ENCODE peak calls at places on chromosomes 12 and 14, in seven cellular contexts. One of them, this sample, is unnamed.

GRCh38 chr12:89936631-89937030 is 228.0 kb upstream of the ATP2B1 start:
- DNase-seq in H1: no peak
- DNase-seq in cardiac muscle cell: no peak
- DNase-seq in brain microvascular endothelial cell: no peak
- DNase-seq in esophagus squamous epithelium: no peak
- DNase-seq in mucosa of descending colon: no peak
- DNase-seq in lung: no peak
- DNase-seq in this sample: peak; percentile 34

GRCh38 chr14:64645220-64645891 is 58.9 kb upstream of the PLEKHG3 start:
- DNase-seq in H1: peak; percentile 81
- DNase-seq in cardiac muscle cell: peak; percentile 95
- DNase-seq in brain microvascular endothelial cell: peak; percentile 94
- DNase-seq in esophagus squamous epithelium: no peak
- DNase-seq in mucosa of descending colon: no peak
- DNase-seq in lung: no peak
- DNase-seq in this sample: no peak

GRCh38 chr12:124680863-124681778 is 113.7 kb upstream of the NCOR2 start:
- DNase-seq in H1: peak; percentile 49
- DNase-seq in cardiac muscle cell: peak; percentile 70
- DNase-seq in brain microvascular endothelial cell: peak; percentile 95
- DNase-seq in esophagus squamous epithelium: no peak
- DNase-seq in mucosa of descending colon: no peak
- DNase-seq in lung: no peak
- DNase-seq in this sample: peak; percentile 73

GRCh38 chr14:90551070-90551704 is 154.4 kb downstream of the CALM1 start:
- DNase-seq in H1: no peak
- DNase-seq in cardiac muscle cell: peak; percentile 12
- DNase-seq in brain microvascular endothelial cell: peak; percentile 39
- DNase-seq in esophagus squamous epithelium: no peak
- DNase-seq in mucosa of descending colon: no peak
- DNase-seq in lung: no peak
- DNase-seq in this sample: no peak

GRCh38 chr14:87632796-87633195 is 360.2 kb downstream of the GALC start:
- DNase-seq in H1: no peak
- DNase-seq in cardiac muscle cell: no peak
- DNase-seq in brain microvascular endothelial cell: no peak
- DNase-seq in esophagus squamous epithelium: no peak
- DNase-seq in mucosa of descending colon: no peak
- DNase-seq in lung: no peak
- DNase-seq in this sample: no peak

GRCh38 chr14:103503296-103503695 is 19.3 kb downstream of the CKB start:
- DNase-seq in H1: no peak
- DNase-seq in cardiac muscle cell: no peak
- DNase-seq in brain microvascular endothelial cell: no peak
- DNase-seq in esophagus squamous epithelium: no peak
- DNase-seq in mucosa of descending colon: no peak
- DNase-seq in lung: no peak
- DNase-seq in this sample: no peak

GRCh38 chr12:124754949-124755800 is 108.5 kb downstream of the SCARB1 start:
- DNase-seq in H1: peak; percentile 27
- DNase-seq in cardiac muscle cell: peak; percentile 98
- DNase-seq in brain microvascular endothelial cell: peak; percentile 57
- DNase-seq in esophagus squamous epithelium: no peak
- DNase-seq in mucosa of descending colon: peak; percentile 59
- DNase-seq in lung: peak; percentile 91
- DNase-seq in this sample: no peak

GRCh38 chr12:67394600-67394999 is 125.4 kb downstream of the CAND1 start:
- DNase-seq in H1: no peak
- DNase-seq in cardiac muscle cell: peak; percentile 68
- DNase-seq in brain microvascular endothelial cell: peak; percentile 80
- DNase-seq in esophagus squamous epithelium: no peak
- DNase-seq in mucosa of descending colon: no peak
- DNase-seq in lung: no peak
- DNase-seq in this sample: no peak

GRCh38 chr14:88879016-88879415 is 54.6 kb downstream of the TTC8 start:
- DNase-seq in H1: no peak
- DNase-seq in cardiac muscle cell: peak; percentile 90
- DNase-seq in brain microvascular endothelial cell: peak; percentile 93
- DNase-seq in esophagus squamous epithelium: no peak
- DNase-seq in mucosa of descending colon: no peak
- DNase-seq in lung: no peak
- DNase-seq in this sample: no peak

GRCh38 chr12:72368298-72368697 is 96.1 kb downstream of the TRHDE start:
- DNase-seq in H1: no peak
- DNase-seq in cardiac muscle cell: no peak
- DNase-seq in brain microvascular endothelial cell: no peak
- DNase-seq in esophagus squamous epithelium: no peak
- DNase-seq in mucosa of descending colon: no peak
- DNase-seq in lung: no peak
- DNase-seq in this sample: no peak

GRCh38 chr14:77037338-77037782 is 8.9 kb upstream of the IRF2BPL start:
- DNase-seq in H1: no peak
- DNase-seq in cardiac muscle cell: no peak
- DNase-seq in brain microvascular endothelial cell: no peak
- DNase-seq in esophagus squamous epithelium: no peak
- DNase-seq in mucosa of descending colon: no peak
- DNase-seq in lung: no peak
- DNase-seq in this sample: no peak

GRCh38 chr14:59332727-59333126 is 132.5 kb downstream of the GPR135 start:
- DNase-seq in H1: no peak
- DNase-seq in cardiac muscle cell: peak; percentile 76
- DNase-seq in brain microvascular endothelial cell: peak; percentile 92
- DNase-seq in esophagus squamous epithelium: no peak
- DNase-seq in mucosa of descending colon: no peak
- DNase-seq in lung: no peak
- DNase-seq in this sample: no peak

GRCh38 chr14:103735815-103736545 is 20.4 kb downstream of the ZFYVE21 start:
- DNase-seq in H1: no peak
- DNase-seq in cardiac muscle cell: no peak
- DNase-seq in brain microvascular endothelial cell: no peak
- DNase-seq in esophagus squamous epithelium: no peak
- DNase-seq in mucosa of descending colon: no peak
- DNase-seq in lung: no peak
- DNase-seq in this sample: no peak

GRCh38 chr12:105978686-105979085 is 160.1 kb downstream of the NUAK1 start:
- DNase-seq in H1: no peak
- DNase-seq in cardiac muscle cell: peak; percentile 44
- DNase-seq in brain microvascular endothelial cell: no peak
- DNase-seq in esophagus squamous epithelium: no peak
- DNase-seq in mucosa of descending colon: no peak
- DNase-seq in lung: no peak
- DNase-seq in this sample: no peak

GRCh38 chr12:98895086-98895651 is 250.1 kb downstream of the APAF1 start:
- DNase-seq in H1: peak; percentile 15
- DNase-seq in cardiac muscle cell: no peak
- DNase-seq in brain microvascular endothelial cell: no peak
- DNase-seq in esophagus squamous epithelium: no peak
- DNase-seq in mucosa of descending colon: no peak
- DNase-seq in lung: no peak
- DNase-seq in this sample: peak; percentile 6

GRCh38 chr12:3164454-3165310 is 87.5 kb downstream of the TSPAN9 start:
- DNase-seq in H1: no peak
- DNase-seq in cardiac muscle cell: no peak
- DNase-seq in brain microvascular endothelial cell: no peak
- DNase-seq in esophagus squamous epithelium: no peak
- DNase-seq in mucosa of descending colon: no peak
- DNase-seq in lung: no peak
- DNase-seq in this sample: no peak

GRCh38 chr14:101064121-101064661 is 160.7 kb upstream of the RTL1 start:
- DNase-seq in H1: no peak
- DNase-seq in cardiac muscle cell: no peak
- DNase-seq in brain microvascular endothelial cell: no peak
- DNase-seq in esophagus squamous epithelium: no peak
- DNase-seq in mucosa of descending colon: no peak
- DNase-seq in lung: no peak
- DNase-seq in this sample: peak; percentile 5

GRCh38 chr12:69254046-69254445 is 14.7 kb downstream of the CPSF6 start:
- DNase-seq in H1: no peak
- DNase-seq in cardiac muscle cell: peak; percentile 67
- DNase-seq in brain microvascular endothelial cell: no peak
- DNase-seq in esophagus squamous epithelium: no peak
- DNase-seq in mucosa of descending colon: peak; percentile 14
- DNase-seq in lung: no peak
- DNase-seq in this sample: no peak

GRCh38 chr12:89391726-89392336 is 39.5 kb upstream of the DUSP6 start:
- DNase-seq in H1: no peak
- DNase-seq in cardiac muscle cell: no peak
- DNase-seq in brain microvascular endothelial cell: no peak
- DNase-seq in esophagus squamous epithelium: no peak
- DNase-seq in mucosa of descending colon: no peak
- DNase-seq in lung: no peak
- DNase-seq in this sample: no peak

GRCh38 chr12:116346751-116347150 is 69.3 kb upstream of the MED13L start:
- DNase-seq in H1: no peak
- DNase-seq in cardiac muscle cell: peak; percentile 92
- DNase-seq in brain microvascular endothelial cell: peak; percentile 76
- DNase-seq in esophagus squamous epithelium: no peak
- DNase-seq in mucosa of descending colon: no peak
- DNase-seq in lung: no peak
- DNase-seq in this sample: peak; percentile 24

GRCh38 chr12:100154472-100155247 is 12.0 kb upstream of the BLTP3B start:
- DNase-seq in H1: peak; percentile 79
- DNase-seq in cardiac muscle cell: peak; percentile 73
- DNase-seq in brain microvascular endothelial cell: peak; percentile 65
- DNase-seq in esophagus squamous epithelium: no peak
- DNase-seq in mucosa of descending colon: peak; percentile 92
- DNase-seq in lung: peak; percentile 80
- DNase-seq in this sample: peak; percentile 86

GRCh38 chr12:9378430-9378835 is 170.2 kb upstream of the PZP start:
- DNase-seq in H1: no peak
- DNase-seq in cardiac muscle cell: peak; percentile 7
- DNase-seq in brain microvascular endothelial cell: no peak
- DNase-seq in esophagus squamous epithelium: no peak
- DNase-seq in mucosa of descending colon: peak; percentile 31
- DNase-seq in lung: no peak
- DNase-seq in this sample: peak; percentile 24

GRCh38 chr14:64720190-64720589 is 16.0 kb downstream of the PLEKHG3 start:
- DNase-seq in H1: no peak
- DNase-seq in cardiac muscle cell: no peak
- DNase-seq in brain microvascular endothelial cell: peak; percentile 90
- DNase-seq in esophagus squamous epithelium: no peak
- DNase-seq in mucosa of descending colon: peak; percentile 81
- DNase-seq in lung: no peak
- DNase-seq in this sample: no peak

GRCh38 chr12:89648211-89648930 is 60.3 kb downstream of the ATP2B1 start:
- DNase-seq in H1: peak; percentile 21
- DNase-seq in cardiac muscle cell: peak; percentile 81
- DNase-seq in brain microvascular endothelial cell: peak; percentile 63
- DNase-seq in esophagus squamous epithelium: no peak
- DNase-seq in mucosa of descending colon: no peak
- DNase-seq in lung: no peak
- DNase-seq in this sample: peak; percentile 76

GRCh38 chr12:40762072-40762471 is 69.8 kb downstream of the CNTN1 start:
- DNase-seq in H1: no peak
- DNase-seq in cardiac muscle cell: no peak
- DNase-seq in brain microvascular endothelial cell: no peak
- DNase-seq in esophagus squamous epithelium: no peak
- DNase-seq in mucosa of descending colon: no peak
- DNase-seq in lung: no peak
- DNase-seq in this sample: no peak

GRCh38 chr12:12726543-12727093 is 9.4 kb downstream of the CDKN1B start:
- DNase-seq in H1: no peak
- DNase-seq in cardiac muscle cell: peak; percentile 56
- DNase-seq in brain microvascular endothelial cell: peak; percentile 90
- DNase-seq in esophagus squamous epithelium: no peak
- DNase-seq in mucosa of descending colon: no peak
- DNase-seq in lung: no peak
- DNase-seq in this sample: no peak

GRCh38 chr14:59464651-59465569 is at the start of gene GPR135:
- DNase-seq in H1: no peak
- DNase-seq in cardiac muscle cell: peak; percentile 65
- DNase-seq in brain microvascular endothelial cell: no peak
- DNase-seq in esophagus squamous epithelium: no peak
- DNase-seq in mucosa of descending colon: peak; percentile 58
- DNase-seq in lung: peak; percentile 57
- DNase-seq in this sample: peak; percentile 78

GRCh38 chr14:99231181-99231849 is 40.7 kb downstream of the BCL11B start:
- DNase-seq in H1: no peak
- DNase-seq in cardiac muscle cell: no peak
- DNase-seq in brain microvascular endothelial cell: no peak
- DNase-seq in esophagus squamous epithelium: no peak
- DNase-seq in mucosa of descending colon: no peak
- DNase-seq in lung: no peak
- DNase-seq in this sample: no peak

GRCh38 chr12:49618576-49618975 is 4.8 kb upstream of the PRPF40B start:
- DNase-seq in H1: no peak
- DNase-seq in cardiac muscle cell: no peak
- DNase-seq in brain microvascular endothelial cell: no peak
- DNase-seq in esophagus squamous epithelium: no peak
- DNase-seq in mucosa of descending colon: no peak
- DNase-seq in lung: no peak
- DNase-seq in this sample: no peak

GRCh38 chr12:104637616-104638015 is 180.9 kb downstream of the CHST11 start:
- DNase-seq in H1: no peak
- DNase-seq in cardiac muscle cell: no peak
- DNase-seq in brain microvascular endothelial cell: no peak
- DNase-seq in esophagus squamous epithelium: no peak
- DNase-seq in mucosa of descending colon: no peak
- DNase-seq in lung: peak; percentile 31
- DNase-seq in this sample: no peak
- H3K36me3 ChIP-seq in H1: no peaks in the 10 kb centered on the region
- H3K36me3 ChIP-seq in cardiac muscle cell: no peaks in the 10 kb centered on the region
- H3K36me3 ChIP-seq in brain microvascular endothelial cell: no peaks in the 10 kb centered on the region
- H3K36me3 ChIP-seq in esophagus squamous epithelium: no peaks in the 10 kb centered on the region
- H3K36me3 ChIP-seq in mucosa of descending colon: no peaks in the 10 kb centered on the region
- H3K36me3 ChIP-seq in lung: no peaks in the 10 kb centered on the region
- H3K36me3 ChIP-seq in this sample: no peaks in the 10 kb centered on the region

GRCh38 chr14:23359167-23359626 is 5.8 kb downstream of the EFS start:
- DNase-seq in H1: no peak
- DNase-seq in cardiac muscle cell: no peak
- DNase-seq in brain microvascular endothelial cell: no peak
- DNase-seq in esophagus squamous epithelium: no peak
- DNase-seq in mucosa of descending colon: no peak
- DNase-seq in lung: no peak
- DNase-seq in this sample: no peak
- H3K4me3 ChIP-seq in H1: no peak overlapping the region
- H3K4me3 ChIP-seq in cardiac muscle cell: no peak overlapping the region
- H3K4me3 ChIP-seq in brain microvascular endothelial cell: no peak overlapping the region
- H3K4me3 ChIP-seq in esophagus squamous epithelium: no peak overlapping the region
- H3K4me3 ChIP-seq in mucosa of descending colon: no peak overlapping the region
- H3K4me3 ChIP-seq in lung: no peak overlapping the region
- H3K4me3 ChIP-seq in this sample: no peak overlapping the region

GRCh38 chr12:22981711-22982110 is 356.7 kb downstream of the ETNK1 start:
- DNase-seq in H1: no peak
- DNase-seq in cardiac muscle cell: peak; percentile 44
- DNase-seq in brain microvascular endothelial cell: no peak
- DNase-seq in esophagus squamous epithelium: no peak
- DNase-seq in mucosa of descending colon: peak; percentile 3
- DNase-seq in lung: no peak
- DNase-seq in this sample: no peak
- TF ChIP-seq CTCF in H1: peak; percentile 25
- TF ChIP-seq CTCF in cardiac muscle cell: peak; percentile 26
- TF ChIP-seq CTCF in brain microvascular endothelial cell: peak; percentile 59
- TF ChIP-seq CTCF in esophagus squamous epithelium: no peak
- TF ChIP-seq CTCF in mucosa of descending colon: no peak
- TF ChIP-seq CTCF in lung: no peak
- TF ChIP-seq CTCF in this sample: no peak

DNA sequence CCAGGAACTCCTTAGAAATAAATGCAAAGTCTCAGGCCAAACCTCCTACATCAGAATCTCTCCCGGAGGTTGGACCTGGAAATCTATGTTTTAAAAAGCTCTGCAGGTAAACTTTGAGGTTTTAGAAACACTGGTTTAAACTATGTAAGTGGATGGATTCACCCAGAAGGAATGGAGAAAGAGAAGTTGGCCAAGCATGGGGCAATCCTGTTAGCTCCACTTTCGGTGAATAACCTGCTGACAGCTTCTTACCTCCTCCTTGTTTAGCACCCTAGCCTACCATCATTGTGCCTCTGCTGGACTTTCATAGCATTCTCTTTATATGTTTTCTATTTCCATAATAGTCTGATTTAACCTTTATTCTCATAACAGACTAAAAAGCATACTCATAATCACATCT is 3.0 kb upstream of the ARHGDIB start:
- DNase-seq in H1: no peak
- DNase-seq in cardiac muscle cell: no peak
- DNase-seq in brain microvascular endothelial cell: no peak
- DNase-seq in esophagus squamous epithelium: no peak
- DNase-seq in mucosa of descending colon: no peak
- DNase-seq in lung: no peak
- DNase-seq in this sample: no peak
- H3K36me3 ChIP-seq in H1: no peaks in the 10 kb centered on the region
- H3K36me3 ChIP-seq in cardiac muscle cell: no peaks in the 10 kb centered on the region
- H3K36me3 ChIP-seq in brain microvascular endothelial cell: no peaks in the 10 kb centered on the region
- H3K36me3 ChIP-seq in esophagus squamous epithelium: no peaks in the 10 kb centered on the region
- H3K36me3 ChIP-seq in mucosa of descending colon: no peaks in the 10 kb centered on the region
- H3K36me3 ChIP-seq in lung: no peaks in the 10 kb centered on the region
- H3K36me3 ChIP-seq in this sample: no peaks in the 10 kb centered on the region

This sample was measured in BE2C.